ENCODE peak calls at places on chromosomes 11 and 22, in eight cellular contexts. R is AG10803; M is left ventricle myocardium inferior; F is activated T-cell treated with anti-CD3 and anti-CD28 coated beads, Interleukin-2, amount 50 U/mL, for 4 hours; V is amniotic stem cell; Z is A172; J is AG04450; G is astrocyte of the cerebellum. A is an unnamed sample.

GRCh38 chr11:122785156-122785605 is 53.1 kb upstream of the CRTAM start:
- DNase-seq in R (no peak), M (no peak), F (no peak), V (no peak), Z (no peak), J (no peak), G (no peak), A (no peak)

GRCh38 chr11:78946945-78947914 is 372.6 kb upstream of the NARS2 start:
- DNase-seq in R (peak), M (no peak), F (no peak), V (no peak), Z (no peak), J (no peak), G (no peak), A (no peak)

GRCh38 chr11:92384316-92384715 is 159.7 kb downstream of the FAT3 start:
- DNase-seq in R (peak), M (no peak), F (no peak), V (no peak), Z (no peak), J (no peak), G (peak), A (no peak)

GRCh38 chr22:36196254-36197064 is 5.2 kb downstream of the APOL4 start:
- DNase-seq in R (peak), M (no peak), F (no peak), V (no peak), Z (no peak), J (no peak), G (no peak), A (no peak)

GRCh38 chr11:47466701-47467250 is 17.8 kb upstream of the RAPSN start:
- DNase-seq in R (peak), M (peak), F (no peak), V (no peak), Z (peak), J (no peak), G (peak), A (no peak)

GRCh38 chr22:49093192-49093880 is 734.3 kb downstream of the BRD1 start:
- DNase-seq in R (no peak), M (no peak), F (no peak), V (no peak), Z (no peak), J (no peak), G (no peak), A (no peak)

GRCh38 chr11:108852701-108853100 is 187.8 kb downstream of the DDX10 start:
- DNase-seq in R (no peak), M (no peak), F (no peak), V (no peak), Z (no peak), J (no peak), G (no peak), A (no peak)

GRCh38 chr11:6703247-6704063 is 20.3 kb upstream of the MRPL17 start:
- DNase-seq in R (peak), M (peak), F (peak), V (peak), Z (peak), J (no peak), G (no peak), A (no peak)

GRCh38 chr11:34033399-34033798 is 18.1 kb upstream of the CAPRIN1 start:
- DNase-seq in R (no peak), M (no peak), F (no peak), V (no peak), Z (no peak), J (no peak), G (no peak), A (no peak)

GRCh38 chr22:30014244-30014643 is 66.0 kb upstream of the HORMAD2 start:
- DNase-seq in R (no peak), M (no peak), F (no peak), V (no peak), Z (no peak), J (no peak), G (no peak), A (no peak)

GRCh38 chr11:36360318-36360717 is 64.2 kb downstream of the PRR5L start:
- DNase-seq in R (no peak), M (no peak), F (no peak), V (no peak), Z (no peak), J (no peak), G (no peak), A (no peak)

GRCh38 chr11:96147913-96148312 is 195.1 kb downstream of the MAML2 start:
- DNase-seq in R (no peak), M (no peak), F (no peak), V (no peak), Z (no peak), J (no peak), G (no peak), A (no peak)

GRCh38 chr11:101974255-101974654 is 57.9 kb upstream of the ANGPTL5 start:
- DNase-seq in R (peak), M (no peak), F (no peak), V (peak), Z (no peak), J (peak), G (no peak), A (no peak)

GRCh38 chr22:30079952-30080533 is at the start of gene HORMAD2:
- DNase-seq in R (peak), M (no peak), F (no peak), V (no peak), Z (no peak), J (no peak), G (peak), A (no peak)

A was measured in stimulated activated effector memory CD8-positive, alpha-beta T cell treated with anti-CD3 and anti-CD28 coated beads, Interleukin-12 subunit alpha, Interleukin-12 subunit beta, amount 100 ng/mL, for 72 hours.